ENCODE peak calls at places on chromosomes 1 and 21, in ten cellular contexts. S, C, G, Y, O, K, P, Q, W and A are unnamed samples. For H3K9me3, the result is how much of the 10 kb centered on the place peaks cover.

GRCh38 chr1:98388431-98388830 is 273.1 kb upstream of the SNX7 start:
- DNase-seq in K (no peak), Q (peak), C (peak), Y (peak), S (no peak), W (no peak), O (no peak), P (peak), G (no peak), A (no peak)

GRCh38 chr1:33455537-33456301 is 16.7 kb upstream of the ZSCAN20 start:
- DNase-seq in K (no peak), P (peak), Q (no peak), O (peak), S (peak), Y (peak), C (peak), G (no peak), W (no peak), A (no peak)

GRCh38 chr1:207654320-207654719 is 9.4 kb downstream of the CR1L start:
- DNase-seq in O (no peak), G (no peak), Y (no peak), K (no peak), Q (no peak), W (no peak), P (peak), C (no peak), S (no peak), A (no peak)

GRCh38 chr1:76939107-76939816 is 72.0 kb downstream of the ST6GALNAC5 start:
- DNase-seq in Y (no peak), K (no peak), P (peak), G (no peak), W (no peak), C (peak), O (no peak), Q (no peak), S (no peak), A (no peak)

GRCh38 chr1:182731852-182732575 is 47.6 kb upstream of the RGS8 start:
- DNase-seq in W (no peak), Q (no peak), P (no peak), S (peak), Y (no peak), G (no peak), K (no peak), O (no peak), C (no peak), A (no peak)

GRCh38 chr1:12712091-12712490 is 3.8 kb upstream of the AADACL3 start:
- DNase-seq in S (no peak), C (no peak), Y (no peak), P (no peak), G (no peak), Q (no peak), W (no peak), K (no peak), O (no peak), A (no peak)

GRCh38 chr1:26094677-26095383 is 16.8 kb upstream of the PDIK1L start:
- DNase-seq in Y (no peak), K (peak), Q (no peak), P (peak), S (no peak), G (peak), O (peak), W (no peak), C (no peak), A (no peak)

GRCh38 chr1:2382621-2383361 is 8.6 kb downstream of the MORN1 start:
- DNase-seq in W (no peak), C (peak), G (peak), Q (no peak), O (no peak), Y (peak), P (peak), S (no peak), K (no peak), A (no peak)

DNA sequence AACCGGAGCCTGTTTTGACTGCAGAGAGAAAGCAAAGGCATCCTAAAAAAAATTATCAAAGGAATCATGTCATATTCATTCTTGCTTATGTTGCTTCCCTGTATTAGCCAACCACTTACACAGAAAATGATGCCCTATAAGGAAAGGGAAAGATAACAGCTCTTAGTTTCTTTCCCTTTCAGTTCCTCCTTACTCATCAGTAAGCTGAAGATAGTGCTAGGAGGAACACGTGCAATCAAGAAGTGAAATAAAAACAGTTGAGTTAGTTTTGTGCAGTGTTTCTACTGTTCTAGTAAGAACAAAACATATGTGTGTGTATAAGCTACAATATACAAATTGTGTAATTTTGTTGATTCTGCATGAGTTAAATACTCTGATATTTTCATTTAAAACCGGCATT is 45.3 kb upstream of the MTF2 start:
- DNase-seq in S (no peak), Q (no peak), Y (no peak), C (no peak), G (no peak), P (no peak), K (no peak), O (no peak), W (no peak), A (no peak)
- H3K9me3 ChIP-seq in S (under half), Q (under half), Y (under half), C (under half), G (under half), P (under half), K (under half), O (under half), W (under half), A (under half)

DNA sequence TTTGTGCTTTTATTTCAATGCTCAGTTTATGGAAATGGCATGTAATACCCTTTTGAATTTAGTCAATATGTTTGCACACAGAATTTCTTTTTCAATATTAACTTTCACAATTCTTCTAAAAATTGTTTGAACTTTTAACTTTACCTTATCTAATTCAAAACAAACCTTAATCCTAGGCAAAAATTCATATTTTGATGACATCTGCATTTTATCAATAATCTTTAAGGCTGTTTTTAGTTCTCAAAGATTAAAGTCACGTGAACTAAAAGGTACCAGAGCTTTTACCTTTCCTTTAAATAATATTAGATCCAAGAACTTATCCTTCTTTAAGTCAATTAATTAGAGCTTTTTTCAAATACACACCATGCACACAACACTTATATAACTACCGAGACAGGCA is 218.9 kb upstream of the NCAM2 start:
- DNase-seq in S (no peak), P (no peak), C (no peak), O (no peak), G (no peak), Y (no peak), W (no peak), Q (no peak), K (no peak), A (no peak)
- H3K9me3 ChIP-seq in S (under half), P (under half), C (under half), O (under half), G (under half), Y (under half), W (under half), Q (under half), K (under half), A (under half)

DNA sequence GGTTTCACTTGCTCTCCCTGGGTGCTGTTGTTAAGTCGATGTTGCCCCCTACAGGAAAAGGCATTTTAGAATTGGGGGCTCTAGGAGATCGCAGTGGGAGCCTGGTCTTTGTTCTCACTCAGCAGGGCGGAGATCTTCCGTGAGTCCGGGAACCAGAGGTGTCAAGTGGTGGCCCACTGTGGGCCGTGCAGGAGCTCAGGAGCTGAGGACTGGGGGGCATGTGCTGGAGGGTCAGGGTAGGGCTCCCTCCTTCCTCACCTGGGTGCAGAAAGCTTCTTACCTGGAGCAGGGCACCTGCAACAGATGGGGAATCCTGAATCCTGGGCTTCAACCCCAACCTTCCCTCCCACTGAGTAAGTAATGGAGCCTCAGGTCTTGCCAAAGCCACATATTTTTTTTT is 392.7 kb downstream of the NPHP4 start:
- DNase-seq in C (no peak), S (no peak), P (no peak), G (no peak), W (no peak), Q (no peak), K (no peak), O (no peak), Y (no peak), A (no peak)
- H3K9me3 ChIP-seq in C (under half), S (under half), P (under half), G (under half), W (under half), Q (under half), K (under half), O (under half), Y (under half), A (under half)

GRCh38 chr1:108183301-108183700 is 16.8 kb downstream of the SLC25A24 start:
- DNase-seq in O (no peak), C (no peak), S (no peak), Y (no peak), W (no peak), K (no peak), G (no peak), P (no peak), Q (no peak), A (no peak)
- H3K9me3 ChIP-seq in O (under half), C (under half), S (under half), Y (under half), W (under half), K (under half), G (under half), P (under half), Q (under half), A (under half)

DNA sequence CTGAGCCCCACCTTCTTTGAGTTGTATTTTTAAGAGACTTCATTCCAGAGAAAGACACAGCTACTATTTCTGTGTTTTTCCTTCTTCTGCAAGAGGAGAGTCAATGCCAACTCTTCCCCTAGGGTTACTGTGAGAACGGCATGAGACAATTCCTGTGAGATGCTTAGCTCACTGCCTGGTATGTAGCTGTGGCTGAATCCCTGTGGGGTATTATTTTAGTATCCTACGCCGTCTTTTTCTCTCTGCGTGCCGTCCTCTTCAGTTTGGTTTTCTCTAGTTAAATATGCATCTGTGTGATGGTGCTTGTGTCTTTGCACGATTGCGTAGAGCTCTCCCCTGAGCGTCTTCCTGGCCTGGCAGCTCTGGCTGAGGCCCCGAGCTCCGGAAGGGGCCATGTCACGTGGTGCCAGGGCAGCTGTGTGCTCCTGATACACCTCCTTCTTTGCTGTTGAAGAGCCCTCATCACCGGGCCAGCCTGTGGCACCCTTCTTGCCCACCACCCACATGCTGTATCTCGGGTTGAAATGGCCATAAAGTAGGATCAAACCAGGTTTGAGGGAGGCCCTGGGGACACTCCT is 45.4 kb downstream of the AJAP1 start:
- DNase-seq in C (peak), K (no peak), W (no peak), Q (no peak), P (peak), S (no peak), O (no peak), G (no peak), Y (no peak), A (no peak)
- H3K9me3 ChIP-seq in C (under half), K (under half), W (under half), Q (under half), P (under half), S (under half), O (under half), G (under half), Y (under half), A (under half)

GRCh38 chr21:23694396-23694795 is 1912.9 kb downstream of the MRPL39 start:
- DNase-seq in P (no peak), G (no peak), K (no peak), Q (no peak), C (no peak), W (no peak), Y (no peak), S (no peak), O (no peak), A (no peak)
- H3K9me3 ChIP-seq in P (under half), G (under half), K (under half), Q (under half), C (under half), W (under half), Y (under half), S (under half), O (under half), A (under half)

DNA sequence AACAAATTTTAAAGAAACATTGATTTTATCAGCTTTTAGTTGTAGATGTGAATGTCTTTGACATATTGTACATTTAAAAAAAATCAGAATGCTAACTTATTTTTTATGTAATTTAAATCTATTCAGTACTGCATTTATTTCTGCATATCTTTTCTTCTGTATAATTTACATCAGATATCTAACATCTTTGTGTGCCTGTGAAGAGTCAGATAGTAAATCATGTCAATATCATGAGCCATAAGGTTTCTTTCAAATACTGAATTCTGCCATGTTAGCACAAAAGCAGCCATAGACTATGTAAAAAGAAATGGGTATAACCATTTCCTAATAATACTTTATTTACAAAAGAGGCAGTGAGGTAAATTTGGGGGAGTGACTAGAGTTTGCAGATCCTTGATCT is 1829.2 kb downstream of the NCAM2 start:
- DNase-seq in O (no peak), Y (no peak), W (no peak), S (no peak), G (no peak), K (no peak), P (no peak), C (no peak), Q (no peak), A (no peak)
- H3K9me3 ChIP-seq in O (under half), Y (under half), W (under half), S (under half), G (under half), K (under half), P (under half), C (under half), Q (under half), A (under half)

DNA sequence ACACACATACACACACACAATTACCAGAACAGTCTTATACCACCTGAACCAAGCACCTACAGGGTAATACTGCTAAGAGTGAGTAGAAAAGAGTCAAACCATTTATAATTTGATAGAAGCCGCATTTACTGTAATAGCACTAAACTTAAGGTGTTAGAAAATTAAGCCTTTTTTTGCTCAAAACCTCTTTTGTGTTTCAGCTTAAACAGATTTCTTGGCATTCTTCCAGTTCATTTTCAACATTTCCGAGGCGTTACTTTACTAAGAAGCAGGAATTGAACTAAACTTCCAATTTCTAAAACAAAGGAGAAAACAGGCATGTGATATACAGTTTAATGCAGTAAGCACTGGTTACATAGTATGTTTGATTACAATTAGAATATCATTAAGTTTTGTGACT is 387.2 kb downstream of the NCAM2 start:
- DNase-seq in Y (no peak), W (no peak), S (no peak), K (no peak), C (peak), Q (no peak), G (no peak), O (no peak), P (no peak), A (no peak)
- H3K9me3 ChIP-seq in Y (under half), W (under half), S (under half), K (under half), C (under half), Q (under half), G (under half), O (under half), P (under half), A (under half)